ENCODE peak calls at places on chromosomes 13 and 19, in four cellular contexts. One of them, this sample, is unnamed.

GRCh38 chr13:97116754-97117153 is 105.4 kb upstream of the MBNL2 start:
- DNase-seq in uterus: peak
- DNase-seq in HL-60: no peak
- DNase-seq in heart right ventricle: peak
- DNase-seq in this sample: no peak

GRCh38 chr13:33016414-33017409 is at the start of gene KL:
- DNase-seq in HL-60: no peak
- DNase-seq in heart right ventricle: peak
- DNase-seq in uterus: no peak
- DNase-seq in this sample: peak

GRCh38 chr13:40271931-40272775 is 394.3 kb downstream of the FOXO1 start:
- DNase-seq in heart right ventricle: peak
- DNase-seq in HL-60: no peak
- DNase-seq in uterus: peak
- DNase-seq in this sample: no peak

GRCh38 chr13:87129602-87130300 is 541.4 kb upstream of the SLITRK5 start:
- DNase-seq in uterus: no peak
- DNase-seq in heart right ventricle: no peak
- DNase-seq in HL-60: no peak
- DNase-seq in this sample: no peak

GRCh38 chr19:30671622-30672051 is 299.5 kb downstream of the ZNF536 start:
- DNase-seq in heart right ventricle: peak
- DNase-seq in HL-60: no peak
- DNase-seq in uterus: no peak
- DNase-seq in this sample: no peak

GRCh38 chr19:426725-427445 is 17.9 kb upstream of the C2CD4C start:
- DNase-seq in uterus: no peak
- DNase-seq in heart right ventricle: no peak
- DNase-seq in HL-60: no peak
- DNase-seq in this sample: peak

GRCh38 chr19:58261600-58261967 is 17.2 kb upstream of the ZNF8 start:
- DNase-seq in uterus: no peak
- DNase-seq in heart right ventricle: no peak
- DNase-seq in HL-60: no peak
- DNase-seq in this sample: no peak

GRCh38 chr13:80577951-80578670 is 237.2 kb upstream of the SPRY2 start:
- DNase-seq in HL-60: no peak
- DNase-seq in uterus: peak
- DNase-seq in heart right ventricle: peak
- DNase-seq in this sample: peak

GRCh38 chr19:7211191-7211988 is 82.8 kb downstream of the INSR start:
- DNase-seq in HL-60: no peak
- DNase-seq in heart right ventricle: peak
- DNase-seq in uterus: peak
- DNase-seq in this sample: no peak

GRCh38 chr19:11551603-11552235 is 7.3 kb downstream of the ELOF1 start:
- DNase-seq in HL-60: no peak
- DNase-seq in heart right ventricle: no peak
- DNase-seq in uterus: peak
- DNase-seq in this sample: no peak

GRCh38 chr19:17706750-17707181 is 12.5 kb upstream of the MAP1S start:
- DNase-seq in HL-60: no peak
- DNase-seq in heart right ventricle: no peak
- DNase-seq in uterus: no peak
- DNase-seq in this sample: no peak

GRCh38 chr19:33678796-33679195 is 57.0 kb downstream of the CHST8 start:
- DNase-seq in heart right ventricle: no peak
- DNase-seq in HL-60: no peak
- DNase-seq in uterus: no peak
- DNase-seq in this sample: no peak

GRCh38 chr19:56491399-56491798 is 14.3 kb upstream of the ZNF667 start:
- DNase-seq in uterus: no peak
- DNase-seq in HL-60: no peak
- DNase-seq in heart right ventricle: no peak
- DNase-seq in this sample: no peak

GRCh38 chr13:33078268-33078667 is 62.0 kb downstream of the KL start:
- DNase-seq in heart right ventricle: no peak
- DNase-seq in uterus: no peak
- DNase-seq in HL-60: no peak
- DNase-seq in this sample: no peak

GRCh38 chr13:39512687-39513086 is 90.3 kb downstream of the LHFPL6 start:
- DNase-seq in HL-60: no peak
- DNase-seq in heart right ventricle: no peak
- DNase-seq in uterus: no peak
- DNase-seq in this sample: no peak

GRCh38 chr19:15091918-15092753 is 10.1 kb downstream of the OR1I1 start:
- DNase-seq in uterus: peak
- DNase-seq in heart right ventricle: peak
- DNase-seq in HL-60: no peak
- DNase-seq in this sample: no peak

DNA sequence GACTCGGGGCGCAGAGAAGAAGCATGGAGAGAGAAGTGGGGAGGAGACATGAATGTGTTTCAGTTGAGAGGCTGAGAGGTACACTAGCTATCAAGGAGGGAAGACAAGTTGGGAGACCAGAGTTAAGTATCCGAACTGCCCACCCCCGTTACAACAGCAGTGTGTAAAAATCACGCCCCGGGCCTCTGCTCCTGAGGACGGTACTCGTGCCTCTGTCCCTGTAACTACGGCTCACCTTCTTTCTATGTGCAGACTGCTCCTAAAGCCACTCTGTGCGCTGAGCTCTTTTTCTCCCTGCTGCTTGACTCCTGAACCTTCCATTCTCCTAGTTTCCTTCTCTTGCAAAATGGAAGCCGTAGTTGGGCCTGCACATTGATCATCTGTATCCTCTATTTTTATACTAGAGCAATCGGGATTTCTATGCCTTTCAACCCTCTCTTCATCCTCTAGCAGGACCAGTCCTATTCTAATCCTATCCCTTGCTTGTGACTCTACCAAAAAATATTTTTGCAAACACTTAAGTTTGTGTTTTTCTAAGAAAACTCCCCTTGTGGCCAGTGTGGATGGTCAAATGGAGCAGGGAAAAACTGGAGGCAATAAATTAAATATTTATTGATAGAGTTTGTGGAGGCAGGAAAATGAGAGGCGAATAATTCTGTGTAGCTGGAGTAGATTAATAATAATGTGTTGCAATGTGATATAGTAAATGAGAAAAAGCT is 569 bp downstream of the POLR1D start:
- DNase-seq in uterus: no peak
- DNase-seq in heart right ventricle: no peak
- DNase-seq in HL-60: no peak
- DNase-seq in this sample: no peak
- TF ChIP-seq CTCF in uterus: no peak
- TF ChIP-seq CTCF in heart right ventricle: no peak
- TF ChIP-seq CTCF in HL-60: no peak
- TF ChIP-seq CTCF in this sample: no peak

DNA sequence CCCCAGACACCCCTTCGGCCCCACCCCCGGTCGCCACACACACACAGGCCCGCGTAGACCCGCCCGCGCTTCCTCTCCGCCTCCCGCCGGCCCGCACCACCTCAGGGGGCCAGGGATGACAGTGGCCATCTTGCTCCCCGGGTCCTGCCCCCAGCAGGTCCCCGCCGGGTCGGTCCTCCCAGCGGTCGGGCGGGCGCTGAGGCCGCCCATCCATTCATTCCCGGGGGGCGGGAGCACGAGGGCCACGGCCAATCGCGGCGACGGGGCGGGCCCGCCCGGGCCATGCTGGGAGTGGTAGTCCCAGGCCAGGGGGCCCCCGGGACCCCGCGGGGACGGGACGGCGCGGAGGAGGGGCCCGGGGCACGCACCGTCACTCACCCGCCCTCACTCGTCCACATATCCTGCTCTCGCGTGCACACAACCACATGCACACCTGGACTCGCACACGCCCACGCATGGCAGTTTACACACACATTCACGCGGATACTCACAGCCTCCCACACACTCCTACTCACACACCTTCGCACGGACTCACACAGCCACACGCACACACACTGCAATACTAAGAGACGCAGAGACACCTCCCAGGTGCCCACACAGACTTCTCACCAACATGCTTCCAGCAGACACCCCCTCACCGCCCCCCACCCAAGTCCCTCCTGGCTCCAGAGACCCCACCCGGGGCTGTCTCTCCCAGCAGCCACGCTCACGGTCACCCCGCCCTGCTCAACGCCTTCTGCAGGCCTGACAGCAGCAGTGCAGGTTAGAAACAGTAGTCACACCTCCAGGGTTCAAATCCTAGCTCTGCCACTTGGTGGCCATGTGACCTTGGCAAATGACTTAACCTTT is at the start of gene DPF1:
- DNase-seq in heart right ventricle: peak
- DNase-seq in HL-60: no peak
- DNase-seq in uterus: no peak
- DNase-seq in this sample: no peak
- TF ChIP-seq CTCF in heart right ventricle: no peak
- TF ChIP-seq CTCF in HL-60: no peak
- TF ChIP-seq CTCF in uterus: no peak
- TF ChIP-seq CTCF in this sample: no peak

GRCh38 chr19:38704488-38705026 is 39.7 kb downstream of the CAPN12 start:
- DNase-seq in uterus: no peak
- DNase-seq in heart right ventricle: no peak
- DNase-seq in HL-60: no peak
- DNase-seq in this sample: no peak
- TF ChIP-seq CTCF in uterus: no peak
- TF ChIP-seq CTCF in heart right ventricle: no peak
- TF ChIP-seq CTCF in HL-60: no peak
- TF ChIP-seq CTCF in this sample: no peak

DNA sequence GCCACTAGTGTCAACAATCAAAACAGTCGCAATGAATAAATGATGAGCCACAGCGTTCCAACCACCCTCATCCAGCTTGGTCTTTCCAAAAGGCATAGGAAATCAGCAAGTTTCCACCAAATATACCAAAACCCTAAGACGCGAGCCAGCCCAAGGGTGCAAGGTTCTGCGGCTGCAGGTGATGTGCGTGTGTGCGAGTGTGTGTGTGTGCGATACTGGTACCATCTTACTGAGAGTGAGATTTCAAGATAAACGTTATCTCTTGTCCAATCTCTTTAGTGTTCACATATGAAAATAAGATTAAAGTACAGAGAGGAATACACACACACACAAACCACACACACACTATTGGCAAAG is 895 bp upstream of the TRPC4 start:
- DNase-seq in uterus: no peak
- DNase-seq in heart right ventricle: no peak
- DNase-seq in HL-60: no peak
- DNase-seq in this sample: no peak
- TF ChIP-seq CTCF in uterus: no peak
- TF ChIP-seq CTCF in heart right ventricle: no peak
- TF ChIP-seq CTCF in HL-60: no peak
- TF ChIP-seq CTCF in this sample: no peak

DNA sequence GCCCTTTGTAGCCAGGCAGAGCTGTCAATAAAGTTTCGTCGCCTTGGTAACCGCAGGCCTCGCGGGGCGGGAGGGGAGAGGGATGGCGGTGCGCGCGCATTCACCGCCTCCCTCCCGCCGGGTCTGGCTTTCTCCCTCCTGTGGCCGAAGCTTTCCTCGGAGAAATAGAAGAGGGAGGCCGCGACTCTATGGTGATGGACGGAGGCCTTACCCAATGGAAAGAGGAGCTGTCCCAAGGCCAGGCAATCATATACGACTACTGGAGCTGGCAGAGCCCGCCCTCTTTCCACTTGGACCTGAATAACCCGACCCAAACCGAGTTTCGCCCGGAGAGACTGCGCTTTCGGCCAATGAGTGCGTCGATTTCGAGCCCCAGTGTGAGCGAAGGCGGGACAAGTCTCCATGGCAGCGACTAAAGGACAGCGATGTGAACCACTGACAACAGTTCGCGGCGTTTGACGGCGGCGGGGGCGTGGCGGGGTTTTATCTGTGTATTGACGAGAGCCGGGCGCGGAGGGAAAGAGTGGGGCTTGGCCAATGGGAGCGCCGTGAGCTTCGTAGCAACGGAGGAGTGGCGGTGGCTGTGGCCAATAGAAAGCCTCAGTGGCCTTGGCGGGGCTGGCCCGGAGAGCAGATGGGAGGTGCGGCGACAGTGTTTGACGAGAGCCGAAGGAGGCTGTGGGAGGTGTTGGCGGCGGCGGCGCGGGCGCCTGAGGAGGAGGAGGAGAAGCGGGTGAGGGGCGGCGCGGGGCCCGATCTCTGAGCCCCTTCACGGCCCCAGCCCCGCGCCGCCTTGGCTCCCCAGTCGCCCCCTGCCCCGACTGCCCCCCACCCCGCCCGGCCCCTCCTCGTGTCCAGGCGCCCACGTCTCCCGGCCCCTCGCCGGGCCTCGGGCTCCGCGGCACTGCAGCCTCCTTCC is at the start of gene KMT5C:
- DNase-seq in HL-60: peak
- DNase-seq in uterus: peak
- DNase-seq in heart right ventricle: peak
- DNase-seq in this sample: peak
- TF ChIP-seq CTCF in HL-60: no peak
- TF ChIP-seq CTCF in uterus: peak
- TF ChIP-seq CTCF in heart right ventricle: no peak
- TF ChIP-seq CTCF in this sample: peak

DNA sequence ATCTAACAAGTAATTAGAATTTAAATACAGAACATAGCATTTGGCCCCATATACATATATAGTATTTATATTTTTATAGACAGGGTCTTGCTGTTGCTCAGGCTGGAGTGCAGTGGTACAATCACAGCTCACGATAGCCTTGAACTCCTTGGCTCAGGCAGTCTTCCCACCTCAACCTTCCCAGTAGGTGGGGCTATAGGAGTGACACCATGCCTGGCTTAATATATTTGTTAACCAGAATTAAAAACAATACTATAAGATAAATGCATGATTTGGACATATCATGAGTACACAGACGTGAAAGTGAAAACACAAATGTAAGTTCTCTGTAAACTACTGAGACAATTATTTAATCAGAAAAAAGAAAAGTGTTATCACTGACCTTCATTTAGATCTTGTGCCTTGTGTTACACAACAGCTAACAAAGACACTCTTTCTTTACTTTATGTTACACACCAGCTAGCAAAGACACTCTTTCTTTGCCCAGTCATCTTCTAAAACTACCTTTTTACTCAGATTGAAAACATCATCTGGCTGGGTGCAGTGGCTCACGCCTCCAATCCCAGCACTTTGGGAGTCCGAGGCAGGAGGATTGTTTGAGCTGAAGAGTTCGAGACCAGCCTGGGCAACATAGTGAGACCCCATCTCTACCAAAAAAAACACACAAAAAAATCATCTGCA is 22.6 kb downstream of the CARS2 start:
- DNase-seq in uterus: no peak
- DNase-seq in HL-60: no peak
- DNase-seq in heart right ventricle: no peak
- DNase-seq in this sample: no peak
- TF ChIP-seq CTCF in uterus: no peak
- TF ChIP-seq CTCF in HL-60: peak
- TF ChIP-seq CTCF in heart right ventricle: peak
- TF ChIP-seq CTCF in this sample: peak

GRCh38 chr13:109999659-110000533 is 213.5 kb upstream of the IRS2 start:
- DNase-seq in heart right ventricle: no peak
- DNase-seq in uterus: no peak
- DNase-seq in HL-60: no peak
- DNase-seq in this sample: no peak

GRCh38 chr13:109996404-109996960 is 210.1 kb upstream of the IRS2 start:
- DNase-seq in heart right ventricle: no peak
- DNase-seq in HL-60: no peak
- DNase-seq in uterus: no peak
- DNase-seq in this sample: no peak

GRCh38 chr13:109998030-109998429 is 211.6 kb upstream of the IRS2 start:
- DNase-seq in uterus: no peak
- DNase-seq in heart right ventricle: no peak
- DNase-seq in HL-60: no peak
- DNase-seq in this sample: no peak

GRCh38 chr13:110000534-110001345 is 214.4 kb upstream of the IRS2 start:
- DNase-seq in heart right ventricle: no peak
- DNase-seq in HL-60: no peak
- DNase-seq in uterus: no peak
- DNase-seq in this sample: no peak

GRCh38 chr13:109998808-109999528 is 212.6 kb upstream of the IRS2 start:
- DNase-seq in HL-60: no peak
- DNase-seq in uterus: no peak
- DNase-seq in heart right ventricle: no peak
- DNase-seq in this sample: no peak
- TF ChIP-seq CTCF in HL-60: no peak
- TF ChIP-seq CTCF in uterus: no peak
- TF ChIP-seq CTCF in heart right ventricle: no peak
- TF ChIP-seq CTCF in this sample: no peak

This sample was measured in left lung.